ENCODE peak calls at places on chromosomes 7 and 10, in nine cellular contexts. One of them, this sample, is unnamed. For H3K27me3 and H3K4me1, the result is how much of the 10 kb centered on the place peaks cover.

GRCh38 chr10:85786401-85786899 is 580.1 kb downstream of the GRID1 start:
- DNase-seq in uterus: no peak
- DNase-seq in fibroblast of lung: no peak
- DNase-seq in left ventricle myocardium inferior: no peak
- DNase-seq in CD4-positive, alpha-beta memory T cell: no peak
- DNase-seq in naive thymus-derived CD4-positive, alpha-beta T cell: no peak
- DNase-seq in DND-41: no peak
- DNase-seq in psoas muscle: no peak
- DNase-seq in lower lobe of right lung: no peak
- DNase-seq in this sample: no peak

GRCh38 chr7:47510192-47510591 is 71.7 kb downstream of the TNS3 start:
- DNase-seq in uterus: no peak
- DNase-seq in left ventricle myocardium inferior: no peak
- DNase-seq in CD4-positive, alpha-beta memory T cell: no peak
- DNase-seq in naive thymus-derived CD4-positive, alpha-beta T cell: no peak
- DNase-seq in DND-41: no peak
- DNase-seq in fibroblast of lung: no peak
- DNase-seq in lower lobe of right lung: no peak
- DNase-seq in psoas muscle: no peak
- DNase-seq in this sample: no peak

GRCh38 chr10:97584798-97585438 is 729 bp downstream of the HOGA1 start:
- DNase-seq in left ventricle myocardium inferior: peak
- DNase-seq in fibroblast of lung: no peak
- DNase-seq in uterus: no peak
- DNase-seq in naive thymus-derived CD4-positive, alpha-beta T cell: no peak
- DNase-seq in CD4-positive, alpha-beta memory T cell: no peak
- DNase-seq in DND-41: no peak
- DNase-seq in lower lobe of right lung: no peak
- DNase-seq in psoas muscle: no peak
- DNase-seq in this sample: no peak

GRCh38 chr7:40015790-40016296 is 65.8 kb downstream of the CDK13 start:
- DNase-seq in naive thymus-derived CD4-positive, alpha-beta T cell: no peak
- DNase-seq in DND-41: no peak
- DNase-seq in CD4-positive, alpha-beta memory T cell: no peak
- DNase-seq in psoas muscle: no peak
- DNase-seq in left ventricle myocardium inferior: no peak
- DNase-seq in lower lobe of right lung: no peak
- DNase-seq in uterus: no peak
- DNase-seq in fibroblast of lung: peak
- DNase-seq in this sample: peak

GRCh38 chr10:78358982-78359381 is 325.3 kb downstream of the RPS24 start:
- DNase-seq in CD4-positive, alpha-beta memory T cell: no peak
- DNase-seq in naive thymus-derived CD4-positive, alpha-beta T cell: no peak
- DNase-seq in psoas muscle: no peak
- DNase-seq in DND-41: no peak
- DNase-seq in left ventricle myocardium inferior: no peak
- DNase-seq in lower lobe of right lung: no peak
- DNase-seq in fibroblast of lung: no peak
- DNase-seq in uterus: no peak
- DNase-seq in this sample: no peak

GRCh38 chr10:13074562-13075451 is 25.2 kb upstream of the OPTN start:
- DNase-seq in naive thymus-derived CD4-positive, alpha-beta T cell: peak
- DNase-seq in lower lobe of right lung: peak
- DNase-seq in DND-41: peak
- DNase-seq in CD4-positive, alpha-beta memory T cell: peak
- DNase-seq in uterus: peak
- DNase-seq in left ventricle myocardium inferior: peak
- DNase-seq in fibroblast of lung: peak
- DNase-seq in psoas muscle: peak
- DNase-seq in this sample: peak

GRCh38 chr7:7607010-7607409 is 33.5 kb upstream of the UMAD1 start:
- DNase-seq in CD4-positive, alpha-beta memory T cell: no peak
- DNase-seq in fibroblast of lung: no peak
- DNase-seq in DND-41: no peak
- DNase-seq in naive thymus-derived CD4-positive, alpha-beta T cell: no peak
- DNase-seq in uterus: no peak
- DNase-seq in left ventricle myocardium inferior: no peak
- DNase-seq in psoas muscle: no peak
- DNase-seq in lower lobe of right lung: no peak
- DNase-seq in this sample: no peak

GRCh38 chr7:99267530-99268360 is 4.9 kb upstream of the MYH16 start:
- DNase-seq in CD4-positive, alpha-beta memory T cell: no peak
- DNase-seq in lower lobe of right lung: no peak
- DNase-seq in left ventricle myocardium inferior: no peak
- DNase-seq in uterus: no peak
- DNase-seq in fibroblast of lung: peak
- DNase-seq in psoas muscle: no peak
- DNase-seq in naive thymus-derived CD4-positive, alpha-beta T cell: no peak
- DNase-seq in DND-41: no peak
- DNase-seq in this sample: no peak

GRCh38 chr10:10589540-10589939 is 428.1 kb upstream of the CELF2 start:
- DNase-seq in naive thymus-derived CD4-positive, alpha-beta T cell: no peak
- DNase-seq in uterus: no peak
- DNase-seq in left ventricle myocardium inferior: no peak
- DNase-seq in fibroblast of lung: peak
- DNase-seq in DND-41: no peak
- DNase-seq in psoas muscle: no peak
- DNase-seq in CD4-positive, alpha-beta memory T cell: no peak
- DNase-seq in lower lobe of right lung: no peak
- DNase-seq in this sample: no peak

GRCh38 chr10:10596256-10596655 is 421.4 kb upstream of the CELF2 start:
- DNase-seq in DND-41: no peak
- DNase-seq in psoas muscle: no peak
- DNase-seq in CD4-positive, alpha-beta memory T cell: no peak
- DNase-seq in fibroblast of lung: no peak
- DNase-seq in lower lobe of right lung: no peak
- DNase-seq in uterus: no peak
- DNase-seq in left ventricle myocardium inferior: no peak
- DNase-seq in naive thymus-derived CD4-positive, alpha-beta T cell: no peak
- DNase-seq in this sample: no peak

GRCh38 chr10:10587744-10588393 is 429.8 kb upstream of the CELF2 start:
- DNase-seq in CD4-positive, alpha-beta memory T cell: no peak
- DNase-seq in naive thymus-derived CD4-positive, alpha-beta T cell: no peak
- DNase-seq in DND-41: no peak
- DNase-seq in fibroblast of lung: no peak
- DNase-seq in lower lobe of right lung: no peak
- DNase-seq in uterus: no peak
- DNase-seq in psoas muscle: no peak
- DNase-seq in left ventricle myocardium inferior: no peak
- DNase-seq in this sample: no peak

GRCh38 chr10:10591682-10592412 is 425.8 kb upstream of the CELF2 start:
- DNase-seq in uterus: no peak
- DNase-seq in psoas muscle: peak
- DNase-seq in DND-41: no peak
- DNase-seq in fibroblast of lung: peak
- DNase-seq in lower lobe of right lung: no peak
- DNase-seq in CD4-positive, alpha-beta memory T cell: no peak
- DNase-seq in left ventricle myocardium inferior: no peak
- DNase-seq in naive thymus-derived CD4-positive, alpha-beta T cell: no peak
- DNase-seq in this sample: no peak
- H3K27ac ChIP-seq in uterus: no peak
- H3K27ac ChIP-seq in psoas muscle: no peak
- H3K27ac ChIP-seq in DND-41: no peak
- H3K27ac ChIP-seq in fibroblast of lung: no peak
- H3K27ac ChIP-seq in lower lobe of right lung: no peak
- H3K27ac ChIP-seq in CD4-positive, alpha-beta memory T cell: no peak
- H3K27ac ChIP-seq in left ventricle myocardium inferior: peak
- H3K27ac ChIP-seq in naive thymus-derived CD4-positive, alpha-beta T cell: no peak
- H3K27ac ChIP-seq in this sample: no peak

DNA sequence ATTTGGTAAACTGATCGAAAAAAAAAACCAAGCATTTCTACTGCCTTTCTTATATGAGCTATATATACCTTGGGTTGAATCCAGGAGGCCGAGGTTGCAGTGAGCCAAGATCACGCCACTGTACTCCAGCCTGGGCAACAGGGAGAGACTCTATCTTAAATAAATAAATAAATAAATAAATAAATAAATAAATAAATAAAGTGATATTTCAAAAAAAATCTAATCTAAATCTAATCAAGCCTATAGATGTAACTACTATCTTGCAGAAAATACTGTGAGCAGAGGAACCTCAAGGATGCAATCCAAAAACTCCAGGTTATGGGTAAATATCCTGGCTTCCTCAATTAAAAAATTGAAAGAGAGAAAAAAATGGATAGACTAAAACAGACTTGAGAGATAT is 71.2 kb upstream of the SLF2 start:
- DNase-seq in uterus: no peak
- DNase-seq in left ventricle myocardium inferior: no peak
- DNase-seq in naive thymus-derived CD4-positive, alpha-beta T cell: no peak
- DNase-seq in CD4-positive, alpha-beta memory T cell: no peak
- DNase-seq in lower lobe of right lung: no peak
- DNase-seq in DND-41: no peak
- DNase-seq in psoas muscle: no peak
- DNase-seq in fibroblast of lung: no peak
- DNase-seq in this sample: no peak
- H3K27me3 ChIP-seq in uterus: under half
- H3K27me3 ChIP-seq in left ventricle myocardium inferior: half or more
- H3K27me3 ChIP-seq in naive thymus-derived CD4-positive, alpha-beta T cell: under half
- H3K27me3 ChIP-seq in CD4-positive, alpha-beta memory T cell: under half
- H3K27me3 ChIP-seq in lower lobe of right lung: under half
- H3K27me3 ChIP-seq in DND-41: under half
- H3K27me3 ChIP-seq in psoas muscle: half or more
- H3K27me3 ChIP-seq in fibroblast of lung: under half
- H3K27me3 ChIP-seq in this sample: under half

GRCh38 chr10:49182776-49183175 is 5.4 kb downstream of the TMEM273 start:
- DNase-seq in CD4-positive, alpha-beta memory T cell: no peak
- DNase-seq in fibroblast of lung: no peak
- DNase-seq in lower lobe of right lung: no peak
- DNase-seq in DND-41: no peak
- DNase-seq in uterus: no peak
- DNase-seq in psoas muscle: no peak
- DNase-seq in left ventricle myocardium inferior: no peak
- DNase-seq in naive thymus-derived CD4-positive, alpha-beta T cell: no peak
- DNase-seq in this sample: no peak
- H3K4me1 ChIP-seq in CD4-positive, alpha-beta memory T cell: under half
- H3K4me1 ChIP-seq in fibroblast of lung: under half
- H3K4me1 ChIP-seq in lower lobe of right lung: half or more
- H3K4me1 ChIP-seq in DND-41: half or more
- H3K4me1 ChIP-seq in uterus: under half
- H3K4me1 ChIP-seq in psoas muscle: under half
- H3K4me1 ChIP-seq in left ventricle myocardium inferior: half or more
- H3K4me1 ChIP-seq in naive thymus-derived CD4-positive, alpha-beta T cell: under half
- H3K4me1 ChIP-seq in this sample: under half

GRCh38 chr10:3497581-3497980 is 287.4 kb downstream of the KLF6 start:
- DNase-seq in psoas muscle: no peak
- DNase-seq in fibroblast of lung: no peak
- DNase-seq in DND-41: no peak
- DNase-seq in left ventricle myocardium inferior: no peak
- DNase-seq in uterus: no peak
- DNase-seq in lower lobe of right lung: no peak
- DNase-seq in CD4-positive, alpha-beta memory T cell: no peak
- DNase-seq in naive thymus-derived CD4-positive, alpha-beta T cell: no peak
- DNase-seq in this sample: no peak

GRCh38 chr10:3502606-3503005 is 282.4 kb downstream of the KLF6 start:
- DNase-seq in lower lobe of right lung: no peak
- DNase-seq in naive thymus-derived CD4-positive, alpha-beta T cell: no peak
- DNase-seq in left ventricle myocardium inferior: no peak
- DNase-seq in DND-41: no peak
- DNase-seq in CD4-positive, alpha-beta memory T cell: no peak
- DNase-seq in psoas muscle: no peak
- DNase-seq in uterus: no peak
- DNase-seq in fibroblast of lung: no peak
- DNase-seq in this sample: no peak

GRCh38 chr10:3499120-3499519 is 285.9 kb downstream of the KLF6 start:
- DNase-seq in DND-41: no peak
- DNase-seq in left ventricle myocardium inferior: no peak
- DNase-seq in fibroblast of lung: peak
- DNase-seq in lower lobe of right lung: no peak
- DNase-seq in naive thymus-derived CD4-positive, alpha-beta T cell: no peak
- DNase-seq in uterus: no peak
- DNase-seq in psoas muscle: no peak
- DNase-seq in CD4-positive, alpha-beta memory T cell: no peak
- DNase-seq in this sample: no peak

GRCh38 chr10:3503299-3503698 is 281.7 kb downstream of the KLF6 start:
- DNase-seq in lower lobe of right lung: no peak
- DNase-seq in left ventricle myocardium inferior: no peak
- DNase-seq in CD4-positive, alpha-beta memory T cell: no peak
- DNase-seq in uterus: no peak
- DNase-seq in naive thymus-derived CD4-positive, alpha-beta T cell: no peak
- DNase-seq in psoas muscle: no peak
- DNase-seq in DND-41: no peak
- DNase-seq in fibroblast of lung: no peak
- DNase-seq in this sample: no peak

GRCh38 chr10:3500408-3500856 is 284.6 kb downstream of the KLF6 start:
- DNase-seq in naive thymus-derived CD4-positive, alpha-beta T cell: no peak
- DNase-seq in fibroblast of lung: peak
- DNase-seq in CD4-positive, alpha-beta memory T cell: no peak
- DNase-seq in DND-41: no peak
- DNase-seq in left ventricle myocardium inferior: peak
- DNase-seq in psoas muscle: peak
- DNase-seq in uterus: no peak
- DNase-seq in lower lobe of right lung: peak
- DNase-seq in this sample: no peak
- H3K27ac ChIP-seq in naive thymus-derived CD4-positive, alpha-beta T cell: no peak
- H3K27ac ChIP-seq in fibroblast of lung: peak
- H3K27ac ChIP-seq in CD4-positive, alpha-beta memory T cell: no peak
- H3K27ac ChIP-seq in DND-41: no peak
- H3K27ac ChIP-seq in left ventricle myocardium inferior: peak
- H3K27ac ChIP-seq in psoas muscle: peak
- H3K27ac ChIP-seq in uterus: no peak
- H3K27ac ChIP-seq in lower lobe of right lung: peak
- H3K27ac ChIP-seq in this sample: no peak

GRCh38 chr7:116665447-116665996 is 6.5 kb upstream of the MET start:
- DNase-seq in naive thymus-derived CD4-positive, alpha-beta T cell: no peak
- DNase-seq in DND-41: no peak
- DNase-seq in left ventricle myocardium inferior: no peak
- DNase-seq in psoas muscle: no peak
- DNase-seq in uterus: no peak
- DNase-seq in lower lobe of right lung: no peak
- DNase-seq in CD4-positive, alpha-beta memory T cell: no peak
- DNase-seq in fibroblast of lung: peak
- DNase-seq in this sample: no peak

GRCh38 chr7:116663744-116664143 is 8.3 kb upstream of the MET start:
- DNase-seq in lower lobe of right lung: no peak
- DNase-seq in left ventricle myocardium inferior: no peak
- DNase-seq in psoas muscle: no peak
- DNase-seq in CD4-positive, alpha-beta memory T cell: no peak
- DNase-seq in uterus: no peak
- DNase-seq in fibroblast of lung: no peak
- DNase-seq in naive thymus-derived CD4-positive, alpha-beta T cell: no peak
- DNase-seq in DND-41: no peak
- DNase-seq in this sample: peak

DNA sequence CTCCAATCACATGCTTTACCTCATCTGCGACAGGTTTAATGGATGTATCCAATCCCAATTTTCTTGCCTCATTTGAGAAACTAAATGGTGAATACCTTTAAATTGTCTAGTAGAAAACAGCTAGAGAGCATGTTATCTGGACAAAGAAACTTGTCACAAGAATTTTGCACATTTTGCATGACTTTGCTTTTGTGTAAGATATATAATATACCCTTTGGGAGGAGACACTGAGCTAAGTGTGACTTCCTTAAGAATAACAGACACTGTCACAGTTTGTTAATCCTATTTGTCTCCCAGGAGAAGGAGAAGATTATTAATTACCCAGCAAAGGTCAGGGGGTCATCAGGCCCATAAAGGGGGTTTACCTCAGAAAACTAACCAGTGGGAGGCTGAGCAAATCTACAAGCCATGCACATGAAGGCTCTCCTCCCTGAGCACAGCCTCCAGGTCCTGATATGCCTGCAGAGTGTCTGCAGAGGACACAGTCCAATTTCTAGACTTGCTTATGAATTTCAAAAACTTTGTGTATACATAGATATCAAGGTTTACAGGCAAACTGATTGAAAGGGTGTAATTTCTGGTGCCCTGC is 10.2 kb upstream of the MET start:
- DNase-seq in naive thymus-derived CD4-positive, alpha-beta T cell: no peak
- DNase-seq in uterus: no peak
- DNase-seq in left ventricle myocardium inferior: no peak
- DNase-seq in CD4-positive, alpha-beta memory T cell: no peak
- DNase-seq in psoas muscle: no peak
- DNase-seq in lower lobe of right lung: no peak
- DNase-seq in DND-41: no peak
- DNase-seq in fibroblast of lung: no peak
- DNase-seq in this sample: no peak
- H3K27me3 ChIP-seq in naive thymus-derived CD4-positive, alpha-beta T cell: under half
- H3K27me3 ChIP-seq in uterus: under half
- H3K27me3 ChIP-seq in left ventricle myocardium inferior: under half
- H3K27me3 ChIP-seq in CD4-positive, alpha-beta memory T cell: under half
- H3K27me3 ChIP-seq in psoas muscle: under half
- H3K27me3 ChIP-seq in lower lobe of right lung: under half
- H3K27me3 ChIP-seq in DND-41: under half
- H3K27me3 ChIP-seq in fibroblast of lung: under half
- H3K27me3 ChIP-seq in this sample: under half

This sample was measured in small intestine.